ENCODE peak calls at places on chromosome 14, in ten cellular contexts. One of them, this sample, is unnamed.

GRCh38 chr14:70098257-70098809 is 90.4 kb downstream of the SLC8A3 start:
- DNase-seq in NCI-H774: no peak
- DNase-seq in GM10248: no peak
- DNase-seq in NCI-H1694 treated with DMSO at 0.1 percent for 48 hours: no peak
- DNase-seq in A549: no peak
- DNase-seq in tibial nerve: no peak
- DNase-seq in stimulated activated CD8-positive, alpha-beta memory T cell treated with anti-CD3 and anti-CD28 coated beads, Interleukin-15, amount 100 ng/mL, for 24 hours: no peak
- DNase-seq in brain pericyte: no peak
- DNase-seq in posterior vena cava: no peak
- DNase-seq in amniotic stem cell: no peak
- DNase-seq in this sample: no peak

GRCh38 chr14:50335989-50336391 is 23.9 kb downstream of the DMAC2L start:
- DNase-seq in stimulated activated CD8-positive, alpha-beta memory T cell treated with anti-CD3 and anti-CD28 coated beads, Interleukin-15, amount 100 ng/mL, for 24 hours: no peak
- DNase-seq in NCI-H774: no peak
- DNase-seq in NCI-H1694 treated with DMSO at 0.1 percent for 48 hours: peak
- DNase-seq in GM10248: peak
- DNase-seq in posterior vena cava: no peak
- DNase-seq in amniotic stem cell: no peak
- DNase-seq in A549: no peak
- DNase-seq in brain pericyte: peak
- DNase-seq in tibial nerve: no peak
- DNase-seq in this sample: peak

GRCh38 chr14:94394594-94395305 is 6.3 kb upstream of the SERPINA1 start:
- DNase-seq in brain pericyte: no peak
- DNase-seq in GM10248: no peak
- DNase-seq in posterior vena cava: peak
- DNase-seq in tibial nerve: peak
- DNase-seq in amniotic stem cell: no peak
- DNase-seq in NCI-H774: no peak
- DNase-seq in stimulated activated CD8-positive, alpha-beta memory T cell treated with anti-CD3 and anti-CD28 coated beads, Interleukin-15, amount 100 ng/mL, for 24 hours: no peak
- DNase-seq in A549: no peak
- DNase-seq in NCI-H1694 treated with DMSO at 0.1 percent for 48 hours: no peak
- DNase-seq in this sample: no peak

GRCh38 chr14:61103541-61104339 is 122.7 kb downstream of the SLC38A6 start:
- DNase-seq in tibial nerve: no peak
- DNase-seq in NCI-H774: no peak
- DNase-seq in NCI-H1694 treated with DMSO at 0.1 percent for 48 hours: no peak
- DNase-seq in brain pericyte: peak
- DNase-seq in stimulated activated CD8-positive, alpha-beta memory T cell treated with anti-CD3 and anti-CD28 coated beads, Interleukin-15, amount 100 ng/mL, for 24 hours: no peak
- DNase-seq in amniotic stem cell: peak
- DNase-seq in A549: peak
- DNase-seq in posterior vena cava: peak
- DNase-seq in GM10248: peak
- DNase-seq in this sample: peak

GRCh38 chr14:74945852-74946658 is 9.3 kb downstream of the PGF start:
- DNase-seq in GM10248: peak
- DNase-seq in A549: peak
- DNase-seq in NCI-H1694 treated with DMSO at 0.1 percent for 48 hours: peak
- DNase-seq in stimulated activated CD8-positive, alpha-beta memory T cell treated with anti-CD3 and anti-CD28 coated beads, Interleukin-15, amount 100 ng/mL, for 24 hours: no peak
- DNase-seq in posterior vena cava: peak
- DNase-seq in brain pericyte: no peak
- DNase-seq in tibial nerve: peak
- DNase-seq in NCI-H774: no peak
- DNase-seq in amniotic stem cell: peak
- DNase-seq in this sample: peak

GRCh38 chr14:31280132-31280870 is 72.7 kb upstream of the HECTD1 start:
- DNase-seq in tibial nerve: no peak
- DNase-seq in amniotic stem cell: no peak
- DNase-seq in stimulated activated CD8-positive, alpha-beta memory T cell treated with anti-CD3 and anti-CD28 coated beads, Interleukin-15, amount 100 ng/mL, for 24 hours: no peak
- DNase-seq in A549: no peak
- DNase-seq in brain pericyte: no peak
- DNase-seq in posterior vena cava: no peak
- DNase-seq in NCI-H774: no peak
- DNase-seq in NCI-H1694 treated with DMSO at 0.1 percent for 48 hours: no peak
- DNase-seq in GM10248: no peak
- DNase-seq in this sample: no peak

GRCh38 chr14:76640923-76641395 is 120.3 kb upstream of the VASH1 start:
- DNase-seq in brain pericyte: no peak
- DNase-seq in A549: no peak
- DNase-seq in tibial nerve: no peak
- DNase-seq in stimulated activated CD8-positive, alpha-beta memory T cell treated with anti-CD3 and anti-CD28 coated beads, Interleukin-15, amount 100 ng/mL, for 24 hours: no peak
- DNase-seq in NCI-H774: peak
- DNase-seq in posterior vena cava: no peak
- DNase-seq in GM10248: no peak
- DNase-seq in amniotic stem cell: no peak
- DNase-seq in NCI-H1694 treated with DMSO at 0.1 percent for 48 hours: peak
- DNase-seq in this sample: no peak

GRCh38 chr14:61528591-61529021 is 166.7 kb upstream of the HIF1A start:
- DNase-seq in GM10248: no peak
- DNase-seq in brain pericyte: no peak
- DNase-seq in NCI-H774: no peak
- DNase-seq in A549: no peak
- DNase-seq in posterior vena cava: no peak
- DNase-seq in amniotic stem cell: no peak
- DNase-seq in NCI-H1694 treated with DMSO at 0.1 percent for 48 hours: no peak
- DNase-seq in tibial nerve: no peak
- DNase-seq in stimulated activated CD8-positive, alpha-beta memory T cell treated with anti-CD3 and anti-CD28 coated beads, Interleukin-15, amount 100 ng/mL, for 24 hours: no peak
- DNase-seq in this sample: no peak

GRCh38 chr14:87810711-87811110 is 182.3 kb downstream of the GALC start:
- DNase-seq in NCI-H1694 treated with DMSO at 0.1 percent for 48 hours: no peak
- DNase-seq in GM10248: no peak
- DNase-seq in stimulated activated CD8-positive, alpha-beta memory T cell treated with anti-CD3 and anti-CD28 coated beads, Interleukin-15, amount 100 ng/mL, for 24 hours: no peak
- DNase-seq in tibial nerve: no peak
- DNase-seq in brain pericyte: no peak
- DNase-seq in amniotic stem cell: no peak
- DNase-seq in posterior vena cava: no peak
- DNase-seq in NCI-H774: no peak
- DNase-seq in A549: peak
- DNase-seq in this sample: no peak

GRCh38 chr14:65356327-65356836 is 56.1 kb upstream of the FUT8 start:
- DNase-seq in brain pericyte: no peak
- DNase-seq in GM10248: no peak
- DNase-seq in NCI-H1694 treated with DMSO at 0.1 percent for 48 hours: no peak
- DNase-seq in NCI-H774: no peak
- DNase-seq in A549: peak
- DNase-seq in amniotic stem cell: peak
- DNase-seq in tibial nerve: no peak
- DNase-seq in stimulated activated CD8-positive, alpha-beta memory T cell treated with anti-CD3 and anti-CD28 coated beads, Interleukin-15, amount 100 ng/mL, for 24 hours: no peak
- DNase-seq in posterior vena cava: no peak
- DNase-seq in this sample: no peak

GRCh38 chr14:66944872-66945271 is 244.4 kb upstream of the GARIN2 start:
- DNase-seq in brain pericyte: no peak
- DNase-seq in A549: peak
- DNase-seq in posterior vena cava: no peak
- DNase-seq in amniotic stem cell: no peak
- DNase-seq in stimulated activated CD8-positive, alpha-beta memory T cell treated with anti-CD3 and anti-CD28 coated beads, Interleukin-15, amount 100 ng/mL, for 24 hours: no peak
- DNase-seq in NCI-H1694 treated with DMSO at 0.1 percent for 48 hours: no peak
- DNase-seq in NCI-H774: no peak
- DNase-seq in tibial nerve: no peak
- DNase-seq in GM10248: no peak
- DNase-seq in this sample: peak

GRCh38 chr14:93734961-93735360 is 53.3 kb downstream of the PRIMA1 start:
- DNase-seq in A549: no peak
- DNase-seq in tibial nerve: no peak
- DNase-seq in posterior vena cava: no peak
- DNase-seq in GM10248: no peak
- DNase-seq in NCI-H774: no peak
- DNase-seq in NCI-H1694 treated with DMSO at 0.1 percent for 48 hours: no peak
- DNase-seq in stimulated activated CD8-positive, alpha-beta memory T cell treated with anti-CD3 and anti-CD28 coated beads, Interleukin-15, amount 100 ng/mL, for 24 hours: no peak
- DNase-seq in amniotic stem cell: no peak
- DNase-seq in brain pericyte: no peak
- DNase-seq in this sample: peak

GRCh38 chr14:73696466-73697390 is 17.5 kb downstream of the PNMA1 start:
- DNase-seq in tibial nerve: no peak
- DNase-seq in posterior vena cava: no peak
- DNase-seq in stimulated activated CD8-positive, alpha-beta memory T cell treated with anti-CD3 and anti-CD28 coated beads, Interleukin-15, amount 100 ng/mL, for 24 hours: no peak
- DNase-seq in NCI-H1694 treated with DMSO at 0.1 percent for 48 hours: no peak
- DNase-seq in amniotic stem cell: no peak
- DNase-seq in GM10248: peak
- DNase-seq in NCI-H774: no peak
- DNase-seq in brain pericyte: no peak
- DNase-seq in A549: peak
- DNase-seq in this sample: no peak

GRCh38 chr14:54169254-54169924 is 212.8 kb upstream of the BMP4 start:
- DNase-seq in tibial nerve: no peak
- DNase-seq in brain pericyte: no peak
- DNase-seq in NCI-H774: no peak
- DNase-seq in A549: no peak
- DNase-seq in amniotic stem cell: no peak
- DNase-seq in GM10248: no peak
- DNase-seq in stimulated activated CD8-positive, alpha-beta memory T cell treated with anti-CD3 and anti-CD28 coated beads, Interleukin-15, amount 100 ng/mL, for 24 hours: no peak
- DNase-seq in NCI-H1694 treated with DMSO at 0.1 percent for 48 hours: peak
- DNase-seq in posterior vena cava: no peak
- DNase-seq in this sample: no peak

GRCh38 chr14:75711134-75711795 is 50.2 kb downstream of the TTLL5 start:
- DNase-seq in amniotic stem cell: peak
- DNase-seq in GM10248: peak
- DNase-seq in NCI-H1694 treated with DMSO at 0.1 percent for 48 hours: peak
- DNase-seq in tibial nerve: no peak
- DNase-seq in brain pericyte: no peak
- DNase-seq in A549: peak
- DNase-seq in stimulated activated CD8-positive, alpha-beta memory T cell treated with anti-CD3 and anti-CD28 coated beads, Interleukin-15, amount 100 ng/mL, for 24 hours: no peak
- DNase-seq in NCI-H774: no peak
- DNase-seq in posterior vena cava: no peak
- DNase-seq in this sample: peak

GRCh38 chr14:81296263-81296923 is 75.6 kb upstream of the GTF2A1 start:
- DNase-seq in A549: no peak
- DNase-seq in stimulated activated CD8-positive, alpha-beta memory T cell treated with anti-CD3 and anti-CD28 coated beads, Interleukin-15, amount 100 ng/mL, for 24 hours: no peak
- DNase-seq in amniotic stem cell: no peak
- DNase-seq in GM10248: no peak
- DNase-seq in NCI-H1694 treated with DMSO at 0.1 percent for 48 hours: no peak
- DNase-seq in brain pericyte: no peak
- DNase-seq in posterior vena cava: no peak
- DNase-seq in tibial nerve: no peak
- DNase-seq in NCI-H774: no peak
- DNase-seq in this sample: no peak

GRCh38 chr14:39430762-39431415 is 1.3 kb downstream of the FBXO33 start:
- DNase-seq in GM10248: no peak
- DNase-seq in stimulated activated CD8-positive, alpha-beta memory T cell treated with anti-CD3 and anti-CD28 coated beads, Interleukin-15, amount 100 ng/mL, for 24 hours: no peak
- DNase-seq in brain pericyte: no peak
- DNase-seq in A549: peak
- DNase-seq in tibial nerve: no peak
- DNase-seq in NCI-H774: no peak
- DNase-seq in NCI-H1694 treated with DMSO at 0.1 percent for 48 hours: no peak
- DNase-seq in amniotic stem cell: no peak
- DNase-seq in posterior vena cava: peak
- DNase-seq in this sample: peak

GRCh38 chr14:51095854-51096823 is 1.2 kb upstream of the TRIM9 start:
- DNase-seq in A549: peak
- DNase-seq in NCI-H774: no peak
- DNase-seq in brain pericyte: no peak
- DNase-seq in GM10248: no peak
- DNase-seq in tibial nerve: no peak
- DNase-seq in stimulated activated CD8-positive, alpha-beta memory T cell treated with anti-CD3 and anti-CD28 coated beads, Interleukin-15, amount 100 ng/mL, for 24 hours: no peak
- DNase-seq in amniotic stem cell: no peak
- DNase-seq in NCI-H1694 treated with DMSO at 0.1 percent for 48 hours: peak
- DNase-seq in posterior vena cava: peak
- DNase-seq in this sample: peak

This sample was measured in left kidney.